ENCODE peak calls at places on chromosomes 12 and 14, in six cellular contexts. One of them, this sample, is unnamed.

GRCh38 chr14:89773644-89774316 is 180.8 kb downstream of the EFCAB11 start:
- DNase-seq in esophagus squamous epithelium: peak; percentile 6
- DNase-seq in IMR-90: peak; percentile 47
- DNase-seq in colonic mucosa: no peak
- DNase-seq in CD4-positive, alpha-beta memory T cell: peak; percentile 49
- DNase-seq in body of pancreas: peak; percentile 51
- DNase-seq in this sample: peak; percentile 80

GRCh38 chr14:69643430-69644200 is 32.2 kb downstream of the SUSD6 start:
- DNase-seq in esophagus squamous epithelium: no peak
- DNase-seq in IMR-90: peak; percentile 84
- DNase-seq in colonic mucosa: peak; percentile 87
- DNase-seq in CD4-positive, alpha-beta memory T cell: no peak
- DNase-seq in body of pancreas: peak; percentile 91
- DNase-seq in this sample: peak; percentile 90

GRCh38 chr12:96108321-96108720 is 72.9 kb upstream of the LTA4H start:
- DNase-seq in esophagus squamous epithelium: no peak
- DNase-seq in IMR-90: no peak
- DNase-seq in colonic mucosa: peak; percentile 75
- DNase-seq in CD4-positive, alpha-beta memory T cell: peak; percentile 19
- DNase-seq in body of pancreas: peak; percentile 23
- DNase-seq in this sample: no peak

GRCh38 chr14:41498959-41499358 is 107.7 kb upstream of the LRFN5 start:
- DNase-seq in esophagus squamous epithelium: no peak
- DNase-seq in IMR-90: no peak
- DNase-seq in colonic mucosa: no peak
- DNase-seq in CD4-positive, alpha-beta memory T cell: no peak
- DNase-seq in body of pancreas: no peak
- DNase-seq in this sample: no peak

GRCh38 chr12:64452559-64453329 is 824 bp downstream of the TBK1 start:
- DNase-seq in esophagus squamous epithelium: no peak
- DNase-seq in IMR-90: peak; percentile 90
- DNase-seq in colonic mucosa: peak; percentile 49
- DNase-seq in CD4-positive, alpha-beta memory T cell: peak; percentile 39
- DNase-seq in body of pancreas: peak; percentile 31
- DNase-seq in this sample: peak; percentile 33

GRCh38 chr12:125188912-125189881 is 124.0 kb downstream of the AACS start:
- DNase-seq in esophagus squamous epithelium: no peak
- DNase-seq in IMR-90: no peak
- DNase-seq in colonic mucosa: no peak
- DNase-seq in CD4-positive, alpha-beta memory T cell: no peak
- DNase-seq in body of pancreas: no peak
- DNase-seq in this sample: no peak

GRCh38 chr12:92123780-92124707 is 21.6 kb downstream of the BTG1 start:
- DNase-seq in esophagus squamous epithelium: no peak
- DNase-seq in IMR-90: peak; percentile 52
- DNase-seq in colonic mucosa: no peak
- DNase-seq in CD4-positive, alpha-beta memory T cell: no peak
- DNase-seq in body of pancreas: no peak
- DNase-seq in this sample: no peak

GRCh38 chr12:123973552-123974341 is 732 bp downstream of the ZNF664 start:
- DNase-seq in esophagus squamous epithelium: no peak
- DNase-seq in IMR-90: peak; percentile 10
- DNase-seq in colonic mucosa: peak; percentile 65
- DNase-seq in CD4-positive, alpha-beta memory T cell: peak; percentile 29
- DNase-seq in body of pancreas: peak; percentile 55
- DNase-seq in this sample: peak; percentile 52

GRCh38 chr12:99618657-99619056 is 28.9 kb upstream of the GARIN6 start:
- DNase-seq in esophagus squamous epithelium: no peak
- DNase-seq in IMR-90: no peak
- DNase-seq in colonic mucosa: no peak
- DNase-seq in CD4-positive, alpha-beta memory T cell: no peak
- DNase-seq in body of pancreas: no peak
- DNase-seq in this sample: no peak

DNA sequence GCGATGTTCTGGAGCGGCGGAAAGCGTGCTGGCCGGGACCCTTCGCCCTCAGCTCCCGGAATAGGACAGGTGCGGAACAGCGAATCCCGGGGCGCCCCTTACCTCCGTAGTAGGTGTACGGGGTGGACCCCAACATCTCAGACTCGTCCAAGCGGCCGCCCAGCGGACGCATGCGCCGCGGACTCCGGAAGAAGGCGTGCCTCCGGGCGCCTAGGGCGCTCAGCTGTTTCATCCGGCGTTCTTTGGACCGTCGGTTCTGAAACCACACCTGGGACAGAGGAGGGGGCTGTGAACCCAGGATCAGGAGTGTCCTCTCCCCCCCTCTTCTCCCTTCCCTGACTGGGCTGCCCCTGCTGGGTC is 4.5 kb downstream of the LHX5 start:
- DNase-seq in esophagus squamous epithelium: no peak
- DNase-seq in IMR-90: no peak
- DNase-seq in colonic mucosa: no peak
- DNase-seq in CD4-positive, alpha-beta memory T cell: no peak
- DNase-seq in body of pancreas: no peak
- DNase-seq in this sample: no peak
- H3K27me3 ChIP-seq in esophagus squamous epithelium: peaks cover 67% of the 10 kb centered on the region
- H3K27me3 ChIP-seq in IMR-90: peaks cover 95% of the 10 kb centered on the region
- H3K27me3 ChIP-seq in colonic mucosa: peaks cover 100% of the 10 kb centered on the region
- H3K27me3 ChIP-seq in CD4-positive, alpha-beta memory T cell: peaks cover 40% of the 10 kb centered on the region
- H3K27me3 ChIP-seq in body of pancreas: no peaks in the 10 kb centered on the region
- H3K27me3 ChIP-seq in this sample: peaks cover 100% of the 10 kb centered on the region

GRCh38 chr12:55712700-55713415 is 3.0 kb upstream of the BLOC1S1 start:
- DNase-seq in esophagus squamous epithelium: no peak
- DNase-seq in IMR-90: no peak
- DNase-seq in colonic mucosa: no peak
- DNase-seq in CD4-positive, alpha-beta memory T cell: no peak
- DNase-seq in body of pancreas: no peak
- DNase-seq in this sample: no peak
- H3K4me3 ChIP-seq in esophagus squamous epithelium: no peak overlapping the region
- H3K4me3 ChIP-seq in IMR-90: no peak overlapping the region
- H3K4me3 ChIP-seq in colonic mucosa: no peak overlapping the region
- H3K4me3 ChIP-seq in CD4-positive, alpha-beta memory T cell: no peak overlapping the region
- H3K4me3 ChIP-seq in body of pancreas: no peak overlapping the region
- H3K4me3 ChIP-seq in this sample: no peak overlapping the region

GRCh38 chr12:3195337-3195736 is 118.2 kb downstream of the TSPAN9 start:
- DNase-seq in esophagus squamous epithelium: no peak
- DNase-seq in IMR-90: no peak
- DNase-seq in colonic mucosa: no peak
- DNase-seq in CD4-positive, alpha-beta memory T cell: no peak
- DNase-seq in body of pancreas: no peak
- DNase-seq in this sample: no peak

GRCh38 chr12:3196488-3196887 is 119.3 kb downstream of the TSPAN9 start:
- DNase-seq in esophagus squamous epithelium: no peak
- DNase-seq in IMR-90: no peak
- DNase-seq in colonic mucosa: no peak
- DNase-seq in CD4-positive, alpha-beta memory T cell: no peak
- DNase-seq in body of pancreas: no peak
- DNase-seq in this sample: no peak

GRCh38 chr12:3195859-3196483 is 118.8 kb downstream of the TSPAN9 start:
- DNase-seq in esophagus squamous epithelium: no peak
- DNase-seq in IMR-90: no peak
- DNase-seq in colonic mucosa: no peak
- DNase-seq in CD4-positive, alpha-beta memory T cell: no peak
- DNase-seq in body of pancreas: no peak
- DNase-seq in this sample: no peak

GRCh38 chr12:3199551-3200031 is 122.4 kb downstream of the TSPAN9 start:
- DNase-seq in esophagus squamous epithelium: no peak
- DNase-seq in IMR-90: peak; percentile 59
- DNase-seq in colonic mucosa: no peak
- DNase-seq in CD4-positive, alpha-beta memory T cell: no peak
- DNase-seq in body of pancreas: no peak
- DNase-seq in this sample: no peak

GRCh38 chr12:3197131-3197818 is 120.1 kb downstream of the TSPAN9 start:
- DNase-seq in esophagus squamous epithelium: no peak
- DNase-seq in IMR-90: no peak
- DNase-seq in colonic mucosa: no peak
- DNase-seq in CD4-positive, alpha-beta memory T cell: no peak
- DNase-seq in body of pancreas: no peak
- DNase-seq in this sample: no peak
- H3K4me1 ChIP-seq in esophagus squamous epithelium: peaks cover 22% of the 10 kb centered on the region
- H3K4me1 ChIP-seq in IMR-90: peaks cover 3% of the 10 kb centered on the region
- H3K4me1 ChIP-seq in colonic mucosa: peaks cover 3% of the 10 kb centered on the region
- H3K4me1 ChIP-seq in CD4-positive, alpha-beta memory T cell: no peaks in the 10 kb centered on the region
- H3K4me1 ChIP-seq in body of pancreas: peaks cover 29% of the 10 kb centered on the region
- H3K4me1 ChIP-seq in this sample: peaks cover 28% of the 10 kb centered on the region

GRCh38 chr14:105873870-105874512 is 347.6 kb downstream of the TMEM121 start:
- DNase-seq in esophagus squamous epithelium: no peak
- DNase-seq in IMR-90: no peak
- DNase-seq in colonic mucosa: no peak
- DNase-seq in CD4-positive, alpha-beta memory T cell: no peak
- DNase-seq in body of pancreas: no peak
- DNase-seq in this sample: no peak
- H3K27me3 ChIP-seq in esophagus squamous epithelium: no peaks in the 10 kb centered on the region
- H3K27me3 ChIP-seq in IMR-90: no peaks in the 10 kb centered on the region
- H3K27me3 ChIP-seq in colonic mucosa: no peaks in the 10 kb centered on the region
- H3K27me3 ChIP-seq in CD4-positive, alpha-beta memory T cell: no peaks in the 10 kb centered on the region
- H3K27me3 ChIP-seq in body of pancreas: no peaks in the 10 kb centered on the region
- H3K27me3 ChIP-seq in this sample: no peaks in the 10 kb centered on the region

DNA sequence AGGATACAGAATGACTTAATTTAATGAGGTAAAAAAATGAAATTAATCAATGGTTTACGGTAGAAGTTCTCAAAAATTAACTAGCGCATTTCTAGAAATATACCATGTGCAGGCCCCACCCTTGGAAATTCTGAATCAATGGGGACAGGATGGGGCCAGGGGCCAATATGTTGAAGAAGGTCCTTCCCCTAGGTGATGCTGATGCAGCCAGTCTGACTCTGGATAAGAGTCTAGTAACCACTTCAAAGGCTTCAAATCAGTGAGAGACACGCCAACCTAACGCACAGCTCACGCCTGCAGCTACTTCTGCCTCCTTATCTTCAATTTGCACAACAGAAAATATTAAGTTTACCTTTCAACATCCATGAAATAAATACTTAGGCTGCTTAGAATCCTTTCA is 14.9 kb downstream of the GIT2 start:
- DNase-seq in esophagus squamous epithelium: no peak
- DNase-seq in IMR-90: no peak
- DNase-seq in colonic mucosa: no peak
- DNase-seq in CD4-positive, alpha-beta memory T cell: no peak
- DNase-seq in body of pancreas: no peak
- DNase-seq in this sample: no peak
- H3K4me3 ChIP-seq in esophagus squamous epithelium: no peak overlapping the region
- H3K4me3 ChIP-seq in IMR-90: no peak overlapping the region
- H3K4me3 ChIP-seq in colonic mucosa: no peak overlapping the region
- H3K4me3 ChIP-seq in CD4-positive, alpha-beta memory T cell: no peak overlapping the region
- H3K4me3 ChIP-seq in body of pancreas: no peak overlapping the region
- H3K4me3 ChIP-seq in this sample: no peak overlapping the region

GRCh38 chr12:101933866-101934514 is 56.6 kb downstream of the DRAM1 start:
- DNase-seq in esophagus squamous epithelium: no peak
- DNase-seq in IMR-90: no peak
- DNase-seq in colonic mucosa: no peak
- DNase-seq in CD4-positive, alpha-beta memory T cell: no peak
- DNase-seq in body of pancreas: no peak
- DNase-seq in this sample: no peak
- H3K4me1 ChIP-seq in esophagus squamous epithelium: peaks cover 3% of the 10 kb centered on the region
- H3K4me1 ChIP-seq in IMR-90: peaks cover 13% of the 10 kb centered on the region
- H3K4me1 ChIP-seq in colonic mucosa: no peaks in the 10 kb centered on the region
- H3K4me1 ChIP-seq in CD4-positive, alpha-beta memory T cell: no peaks in the 10 kb centered on the region
- H3K4me1 ChIP-seq in body of pancreas: no peaks in the 10 kb centered on the region
- H3K4me1 ChIP-seq in this sample: no peaks in the 10 kb centered on the region

GRCh38 chr14:96486705-96487104 is 15.5 kb upstream of the PAPOLA start:
- DNase-seq in esophagus squamous epithelium: no peak
- DNase-seq in IMR-90: no peak
- DNase-seq in colonic mucosa: no peak
- DNase-seq in CD4-positive, alpha-beta memory T cell: no peak
- DNase-seq in body of pancreas: no peak
- DNase-seq in this sample: no peak

GRCh38 chr14:96481731-96482314 is 20.4 kb upstream of the PAPOLA start:
- DNase-seq in esophagus squamous epithelium: no peak
- DNase-seq in IMR-90: no peak
- DNase-seq in colonic mucosa: no peak
- DNase-seq in CD4-positive, alpha-beta memory T cell: no peak
- DNase-seq in body of pancreas: no peak
- DNase-seq in this sample: no peak

GRCh38 chr14:96484391-96484790 is 17.8 kb upstream of the PAPOLA start:
- DNase-seq in esophagus squamous epithelium: no peak
- DNase-seq in IMR-90: no peak
- DNase-seq in colonic mucosa: no peak
- DNase-seq in CD4-positive, alpha-beta memory T cell: no peak
- DNase-seq in body of pancreas: no peak
- DNase-seq in this sample: no peak

GRCh38 chr14:96479435-96480146 is 22.6 kb upstream of the PAPOLA start:
- DNase-seq in esophagus squamous epithelium: no peak
- DNase-seq in IMR-90: peak; percentile 44
- DNase-seq in colonic mucosa: no peak
- DNase-seq in CD4-positive, alpha-beta memory T cell: no peak
- DNase-seq in body of pancreas: no peak
- DNase-seq in this sample: no peak

GRCh38 chr14:96482986-96483385 is 19.2 kb upstream of the PAPOLA start:
- DNase-seq in esophagus squamous epithelium: no peak
- DNase-seq in IMR-90: no peak
- DNase-seq in colonic mucosa: no peak
- DNase-seq in CD4-positive, alpha-beta memory T cell: no peak
- DNase-seq in body of pancreas: no peak
- DNase-seq in this sample: no peak
- H3K27me3 ChIP-seq in esophagus squamous epithelium: no peaks in the 10 kb centered on the region
- H3K27me3 ChIP-seq in IMR-90: peaks cover 3% of the 10 kb centered on the region
- H3K27me3 ChIP-seq in colonic mucosa: no peaks in the 10 kb centered on the region
- H3K27me3 ChIP-seq in CD4-positive, alpha-beta memory T cell: no peaks in the 10 kb centered on the region
- H3K27me3 ChIP-seq in body of pancreas: no peaks in the 10 kb centered on the region
- H3K27me3 ChIP-seq in this sample: no peaks in the 10 kb centered on the region

This sample was measured in stomach.